ENCODE peak calls at places on chromosomes 1 and 21, in nine cellular contexts. C, G, N, T, L, O, A, D and J are unnamed samples. For H3K4me1, the result is how much of the 10 kb centered on the place peaks cover.

GRCh38 chr1:150551784-150552691 is 2.8 kb downstream of the ADAMTSL4 start:
- DNase-seq in C (peak), A (no peak), L (peak), T (no peak), G (peak), D (peak), O (no peak), N (peak), J (peak)

GRCh38 chr1:209875510-209875909 is 47.7 kb downstream of the UTP25 start:
- DNase-seq in O (peak), L (no peak), N (no peak), C (no peak), G (no peak), D (no peak), T (no peak), A (no peak), J (no peak)

GRCh38 chr1:245260116-245260882 is 105.5 kb downstream of the KIF26B start:
- DNase-seq in O (no peak), N (no peak), D (no peak), C (no peak), L (peak), T (peak), A (peak), G (no peak), J (no peak)

GRCh38 chr1:232438476-232438875 is 191.5 kb downstream of the SIPA1L2 start:
- DNase-seq in L (peak), T (no peak), O (no peak), A (no peak), C (no peak), G (no peak), D (no peak), N (no peak), J (no peak)

GRCh38 chr1:113949007-113949406 is 19.9 kb downstream of the HIPK1 start:
- DNase-seq in T (no peak), N (no peak), O (no peak), D (no peak), G (peak), L (no peak), A (no peak), C (no peak), J (no peak)

GRCh38 chr1:27031235-27032118 is 18.8 kb upstream of the TENT5B start:
- DNase-seq in C (peak), G (no peak), T (peak), A (no peak), O (no peak), N (peak), D (peak), L (no peak), J (peak)

GRCh38 chr21:14482165-14482564 is 64.0 kb downstream of the SAMSN1 start:
- DNase-seq in G (peak), C (no peak), N (no peak), D (no peak), A (no peak), T (no peak), O (no peak), L (no peak), J (no peak)

GRCh38 chr1:92910081-92910480 is 51.2 kb downstream of the DIPK1A start:
- DNase-seq in O (no peak), L (no peak), A (no peak), C (no peak), T (no peak), N (no peak), D (no peak), G (no peak), J (no peak)

GRCh38 chr21:38950388-38951094 is 144.8 kb downstream of the ETS2 start:
- DNase-seq in L (no peak), D (no peak), O (no peak), A (no peak), N (no peak), C (no peak), G (no peak), T (no peak), J (no peak)

GRCh38 chr1:70667771-70668170 is 256.7 kb downstream of the CTH start:
- DNase-seq in A (no peak), N (no peak), T (no peak), D (no peak), L (no peak), G (no peak), O (no peak), C (no peak), J (no peak)

GRCh38 chr1:3774503-3775247 is 2.1 kb downstream of the SMIM1 start:
- DNase-seq in C (no peak), L (no peak), G (no peak), A (no peak), O (no peak), D (peak), T (no peak), N (no peak), J (no peak)
- TF ChIP-seq POLR2A in C (no peak), L (no peak), G (no peak), A (no peak), O (no peak), D (no peak), T (no peak), N (no peak), J (no peak)

GRCh38 chr1:91507330-91507729 is 6.7 kb downstream of the CDC7 start:
- DNase-seq in O (no peak), D (no peak), G (no peak), A (no peak), T (no peak), N (no peak), C (no peak), L (no peak), J (no peak)
- TF ChIP-seq CTCF in O (peak), D (no peak), G (no peak), A (no peak), T (no peak), N (peak), C (no peak), L (no peak), J (no peak)

DNA sequence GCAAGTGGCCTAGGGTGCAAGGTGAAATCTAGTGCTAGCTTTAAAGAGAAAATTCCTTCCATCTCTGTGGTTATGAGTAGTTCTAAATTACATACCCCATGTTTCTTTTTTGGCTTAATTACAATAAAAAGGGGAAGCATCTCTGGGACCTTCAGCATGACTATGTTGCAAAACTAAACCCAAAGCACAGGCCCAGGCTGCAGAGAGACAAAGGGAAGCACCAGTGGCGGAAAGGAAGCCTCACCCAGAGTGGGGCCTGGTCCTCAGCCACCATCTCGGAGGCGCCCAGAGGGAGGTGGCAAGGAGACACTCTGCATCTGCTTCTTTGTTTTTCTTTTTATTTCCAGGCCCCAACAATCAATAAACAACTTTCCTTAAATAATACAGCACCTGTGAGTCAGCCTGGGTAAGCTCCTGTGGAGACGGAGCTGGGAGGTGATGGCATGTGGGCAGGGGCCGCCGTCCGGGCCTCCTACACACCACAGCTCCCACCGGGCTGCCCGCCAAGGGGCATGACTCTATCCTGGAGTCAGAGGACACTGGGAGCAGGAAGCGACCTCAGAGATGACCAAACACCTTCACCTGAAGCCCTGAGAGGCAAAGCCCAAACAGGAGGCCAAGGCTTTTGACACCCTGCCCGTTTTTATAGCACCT is 21.7 kb downstream of the ITPKB start:
- DNase-seq in L (no peak), T (no peak), C (no peak), G (no peak), O (no peak), A (no peak), N (no peak), D (no peak), J (no peak)
- H3K4me1 ChIP-seq in L (half or more), T (under half), C (half or more), G (under half), O (under half), A (under half), N (under half), D (under half), J (under half)

GRCh38 chr1:205227584-205228006 is at the start of gene TMCC2:
- DNase-seq in G (peak), N (peak), O (peak), A (no peak), T (peak), D (peak), L (peak), C (peak), J (peak)
- TF ChIP-seq POLR2A in G (no peak), N (no peak), O (peak), A (no peak), T (no peak), D (peak), L (no peak), C (no peak), J (peak)

GRCh38 chr21:34690793-34691175 is 22.0 kb downstream of the CLIC6 start:
- DNase-seq in N (no peak), O (no peak), G (no peak), L (no peak), D (no peak), C (no peak), A (no peak), T (no peak), J (no peak)

GRCh38 chr21:34688715-34689114 is 19.9 kb downstream of the CLIC6 start:
- DNase-seq in A (no peak), N (no peak), L (no peak), T (no peak), C (no peak), G (no peak), O (no peak), D (no peak), J (no peak)

GRCh38 chr21:34690041-34690792 is 21.4 kb downstream of the CLIC6 start:
- DNase-seq in N (no peak), O (no peak), D (no peak), T (no peak), L (no peak), C (no peak), G (no peak), A (no peak), J (no peak)

GRCh38 chr21:34687065-34687464 is 18.3 kb downstream of the CLIC6 start:
- DNase-seq in N (no peak), C (no peak), G (no peak), T (no peak), L (no peak), O (no peak), D (no peak), A (no peak), J (no peak)

DNA sequence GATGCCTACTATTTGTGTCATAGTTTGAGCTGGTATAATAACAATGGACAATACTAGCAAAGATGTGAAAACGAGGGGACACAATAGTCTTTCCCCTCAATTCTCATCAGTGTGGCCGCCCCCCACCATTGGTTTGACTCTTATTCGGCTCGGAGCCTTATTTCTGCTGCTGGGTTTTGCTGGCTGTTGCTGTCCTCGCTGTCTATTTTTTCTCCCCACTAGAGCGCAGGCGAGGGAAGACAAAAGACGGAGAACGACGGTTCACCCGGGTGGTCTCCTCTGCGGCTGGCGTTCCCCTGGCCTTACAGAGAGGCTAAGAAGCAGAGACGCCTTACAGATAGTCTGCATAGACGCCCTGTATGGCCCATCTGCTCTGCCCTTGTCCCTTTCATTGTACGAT is 19.4 kb downstream of the CLIC6 start:
- DNase-seq in A (no peak), L (no peak), D (no peak), G (no peak), N (no peak), O (peak), C (no peak), T (no peak), J (no peak)
- TF ChIP-seq CTCF in A (no peak), L (no peak), D (no peak), G (no peak), N (peak), O (peak), C (no peak), T (no peak), J (no peak)

DNA sequence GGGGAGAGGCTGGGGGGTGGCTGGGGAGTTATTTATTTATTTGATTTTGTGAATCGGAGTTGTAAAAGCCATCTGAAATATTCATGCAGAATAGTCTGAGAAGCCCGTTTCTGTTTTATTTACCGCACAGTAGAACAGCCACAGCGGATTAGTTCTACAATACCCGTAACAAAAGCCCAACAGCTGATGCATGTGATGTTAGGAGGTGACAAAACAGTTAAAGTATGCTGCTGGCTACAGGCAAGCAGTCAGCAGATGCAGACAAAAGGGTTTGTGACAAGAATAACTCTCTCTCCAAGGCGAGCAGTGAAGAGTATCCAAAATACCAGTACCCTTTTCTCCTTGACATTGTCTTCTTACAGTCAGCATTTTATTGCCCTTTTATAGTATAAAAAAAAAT is 42.0 kb downstream of the PROX1 start:
- DNase-seq in C (no peak), A (no peak), N (no peak), L (no peak), T (no peak), G (no peak), D (no peak), O (no peak), J (peak)
- H3K4me1 ChIP-seq in C (under half), A (under half), N (under half), L (under half), T (under half), G (under half), D (under half), O (under half), J (under half)

DNA sequence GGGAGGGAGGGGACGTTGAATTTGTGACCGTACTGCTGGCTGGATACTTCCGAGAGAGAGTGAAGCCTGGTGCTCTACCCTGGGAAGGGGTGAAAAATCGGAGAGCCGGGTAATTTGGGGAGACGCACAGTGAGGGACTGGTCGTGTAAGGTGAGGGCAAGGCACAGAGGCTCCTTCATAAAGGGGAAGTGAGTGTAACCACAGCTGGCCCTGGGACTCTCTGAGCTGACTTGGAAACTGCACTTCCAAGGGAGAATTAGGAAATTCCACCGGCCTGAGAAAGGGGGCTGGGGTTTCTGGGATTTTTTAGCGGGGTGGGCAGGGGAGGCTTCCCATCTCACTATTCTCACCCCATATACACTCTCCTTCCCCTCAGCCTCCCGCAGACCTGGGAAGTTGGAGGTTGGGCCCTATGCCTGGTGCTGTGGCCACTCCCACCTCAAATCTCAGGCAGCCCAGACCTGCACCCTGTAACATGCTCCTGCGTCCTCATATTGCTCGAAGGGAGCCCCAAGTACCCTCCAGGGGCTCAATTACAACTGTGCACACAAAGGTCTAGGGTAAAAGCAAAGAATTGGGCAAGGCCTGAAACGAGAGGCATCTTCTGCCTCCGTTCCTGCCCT is 88.2 kb upstream of the IPO9 start:
- DNase-seq in C (no peak), T (no peak), D (no peak), N (no peak), A (no peak), O (no peak), L (no peak), G (no peak), J (no peak)
- TF ChIP-seq POLR2A in C (no peak), T (no peak), D (no peak), N (no peak), A (no peak), O (no peak), L (no peak), G (no peak), J (no peak)

GRCh38 chr1:159795534-159795933 is 6.6 kb upstream of the FCRL6 start:
- DNase-seq in G (no peak), O (no peak), T (no peak), D (no peak), L (no peak), N (no peak), A (no peak), C (no peak), J (no peak)

GRCh38 chr1:159790237-159790917 is 9.6 kb downstream of the DUSP23 start:
- DNase-seq in C (no peak), N (no peak), T (no peak), A (no peak), D (no peak), L (no peak), O (peak), G (no peak), J (no peak)

GRCh38 chr1:159786465-159786864 is 5.7 kb downstream of the DUSP23 start:
- DNase-seq in O (no peak), A (no peak), C (no peak), T (no peak), G (no peak), D (no peak), L (no peak), N (no peak), J (no peak)

GRCh38 chr1:159786966-159787365 is 6.2 kb downstream of the DUSP23 start:
- DNase-seq in G (no peak), O (no peak), A (no peak), N (no peak), C (no peak), T (no peak), D (no peak), L (no peak), J (no peak)

DNA sequence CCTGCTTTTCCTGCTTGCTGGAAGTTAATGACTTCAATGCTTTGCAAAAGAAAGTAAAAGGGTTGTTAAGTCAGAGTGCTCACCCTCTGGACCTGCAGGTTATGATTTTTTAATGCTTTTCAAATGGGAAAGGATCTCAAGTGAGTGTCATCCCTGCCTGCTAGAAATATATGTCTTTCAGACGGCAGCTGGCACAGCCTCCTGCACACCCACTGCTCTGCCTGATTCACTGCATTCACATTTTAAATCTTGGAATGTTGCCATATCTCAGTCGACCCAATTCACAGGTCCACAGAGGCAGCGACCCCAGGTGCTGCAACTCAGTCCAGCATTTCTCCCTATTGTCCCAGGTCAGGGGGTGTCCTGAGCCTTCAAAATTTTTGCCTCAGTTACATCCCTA is 10.7 kb downstream of the DUSP23 start:
- DNase-seq in C (no peak), O (no peak), T (no peak), N (no peak), G (no peak), L (no peak), A (no peak), D (no peak), J (no peak)
- TF ChIP-seq CTCF in C (no peak), O (no peak), T (no peak), N (no peak), G (no peak), L (no peak), A (no peak), D (no peak), J (no peak)

GRCh38 chr1:167678838-167679237 is 42.9 kb upstream of the MPZL1 start:
- DNase-seq in G (no peak), D (no peak), L (no peak), O (no peak), C (no peak), T (no peak), A (no peak), N (no peak), J (no peak)

GRCh38 chr1:167678422-167678821 is 43.4 kb upstream of the MPZL1 start:
- DNase-seq in C (no peak), D (no peak), A (no peak), N (no peak), G (no peak), T (no peak), O (no peak), L (no peak), J (no peak)

GRCh38 chr1:167676205-167676915 is 45.4 kb upstream of the MPZL1 start:
- DNase-seq in N (no peak), L (no peak), G (no peak), T (no peak), C (no peak), O (no peak), D (no peak), A (no peak), J (no peak)

GRCh38 chr1:167675440-167675839 is 45.4 kb downstream of the RCSD1 start:
- DNase-seq in G (no peak), O (no peak), L (no peak), A (no peak), N (no peak), T (no peak), C (no peak), D (no peak), J (no peak)

DNA sequence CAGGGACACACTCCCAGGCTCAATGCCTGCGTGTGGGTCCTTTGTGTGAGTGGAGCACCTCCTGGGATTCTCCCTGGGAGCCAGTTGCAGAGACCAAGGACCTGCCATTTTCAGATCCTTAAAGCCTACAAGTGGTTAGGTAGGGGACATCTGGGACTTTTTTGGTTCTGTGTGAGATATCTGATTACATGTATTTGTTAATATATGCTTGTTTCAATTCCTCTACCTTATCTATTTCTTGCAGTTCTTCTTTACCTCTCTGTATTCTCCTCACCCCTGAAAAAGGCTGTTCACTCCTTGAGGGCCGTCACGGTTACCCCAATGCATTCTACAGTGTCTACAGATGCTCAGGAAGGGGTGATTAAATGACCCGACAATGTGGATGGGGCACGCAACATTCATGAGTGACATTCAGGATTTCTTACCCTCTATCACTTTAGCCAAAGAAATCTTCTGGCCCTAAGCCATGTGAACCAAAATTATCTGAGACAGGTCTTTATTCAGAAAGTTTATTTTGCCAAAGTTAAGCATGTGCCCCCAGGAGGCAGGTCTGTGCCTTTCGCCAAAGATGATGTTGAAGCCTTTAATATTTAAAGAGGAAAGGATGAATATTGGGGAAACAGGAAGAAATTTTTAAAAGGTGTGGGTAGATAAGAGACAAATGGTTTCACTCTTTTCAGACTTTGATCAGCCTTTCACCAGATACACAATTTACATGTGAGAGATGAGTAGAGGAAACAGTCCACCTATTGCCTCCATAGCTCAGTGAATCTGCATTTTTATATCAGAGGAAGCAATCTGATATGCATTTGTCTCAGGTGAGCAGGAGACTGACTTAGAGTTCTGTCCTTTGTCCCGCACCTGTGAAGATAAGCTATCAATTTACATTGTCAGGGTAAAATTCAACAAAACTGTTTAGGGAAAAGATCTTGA is 44.6 kb upstream of the MPZL1 start:
- DNase-seq in D (no peak), G (no peak), T (no peak), L (no peak), A (no peak), O (no peak), N (no peak), C (no peak), J (no peak)
- H3K4me1 ChIP-seq in D (under half), G (under half), T (under half), L (under half), A (under half), O (under half), N (under half), C (half or more), J (under half)